ENCODE peak calls at places on chromosome 22, in ten cellular contexts. K is cardiac muscle cell; O is tibial artery; H is sigmoid colon; L is endodermal cell; F is CD4-positive, alpha-beta T cell; E is HepG2; B is pancreas; P is breast epithelium; Q is adrenal gland. U is an unnamed sample.

GRCh38 chr22:48241658-48242057 is 1479.2 kb downstream of the TBC1D22A start:
- DNase-seq in K (no peak), L (no peak), O (no peak), B (no peak), E (no peak), H (no peak), P (no peak), Q (no peak), F (no peak), U (no peak)

GRCh38 chr22:47355388-47355725 is 592.9 kb downstream of the TBC1D22A start:
- DNase-seq in E (no peak), P (no peak), H (no peak), F (no peak), K (no peak), B (no peak), Q (no peak), O (no peak), L (peak; percentile 11), U (peak; percentile 20)

GRCh38 chr22:38799265-38800002 is 5.5 kb upstream of the DNAL4 start:
- DNase-seq in Q (no peak), O (no peak), E (no peak), L (no peak), F (no peak), P (no peak), B (no peak), H (peak; percentile 18), K (peak; percentile 85), U (no peak)

GRCh38 chr22:20591660-20592310 is 84.4 kb downstream of the MED15 start:
- DNase-seq in K (peak; percentile 73), B (no peak), Q (no peak), H (no peak), L (peak; percentile 81), O (no peak), E (peak; percentile 45), P (no peak), F (no peak), U (no peak)

GRCh38 chr22:40757071-40757470 is 62.1 kb downstream of the SLC25A17 start:
- DNase-seq in Q (no peak), O (no peak), P (no peak), L (no peak), E (no peak), K (peak; percentile 16), B (no peak), H (no peak), F (no peak), U (no peak)

GRCh38 chr22:47422736-47423135 is 660.3 kb downstream of the TBC1D22A start:
- DNase-seq in L (no peak), O (no peak), K (no peak), Q (no peak), F (no peak), E (no peak), H (no peak), B (no peak), P (no peak), U (no peak)

GRCh38 chr22:32839776-32840571 is 38.5 kb downstream of the TIMP3 start:
- DNase-seq in P (no peak), K (peak; percentile 73), F (no peak), L (no peak), Q (peak; percentile 71), B (no peak), H (no peak), E (no peak), O (no peak), U (no peak)

GRCh38 chr22:21919526-21920307 is 32.9 kb downstream of the PPM1F start:
- DNase-seq in P (peak; percentile 57), B (no peak), L (no peak), E (no peak), H (no peak), F (no peak), Q (no peak), O (no peak), K (no peak), U (no peak)

GRCh38 chr22:23243859-23244689 is 63.8 kb downstream of the BCR start:
- DNase-seq in B (no peak), K (no peak), E (no peak), H (no peak), O (no peak), Q (no peak), F (no peak), L (no peak), P (no peak), U (no peak)

GRCh38 chr22:42074153-42074750 is at the start of gene PHETA2:
- DNase-seq in P (peak; percentile 42), K (peak; percentile 63), O (no peak), F (peak; percentile 49), B (peak; percentile 61), Q (no peak), L (peak; percentile 68), H (no peak), E (no peak), U (no peak)

GRCh38 chr22:36395922-36396321 is 8.2 kb upstream of the MYH9 start:
- DNase-seq in F (no peak), E (peak; percentile 34), Q (no peak), B (no peak), L (no peak), H (no peak), O (no peak), P (no peak), K (peak; percentile 74), U (no peak)

GRCh38 chr22:49930128-49930527 is 11.7 kb downstream of the CRELD2 start:
- DNase-seq in P (no peak), E (no peak), K (no peak), F (no peak), L (no peak), Q (peak; percentile 37), O (no peak), H (no peak), B (peak; percentile 47), U (no peak)
- H3K27ac ChIP-seq in P (no peak overlapping the region), E (no peak overlapping the region), K (no peak overlapping the region), F (no peak overlapping the region), L (no peak overlapping the region), Q (no peak overlapping the region), O (no peak overlapping the region), H (no peak overlapping the region), B (no peak overlapping the region), U (peak overlapping the region; percentile 84)

DNA sequence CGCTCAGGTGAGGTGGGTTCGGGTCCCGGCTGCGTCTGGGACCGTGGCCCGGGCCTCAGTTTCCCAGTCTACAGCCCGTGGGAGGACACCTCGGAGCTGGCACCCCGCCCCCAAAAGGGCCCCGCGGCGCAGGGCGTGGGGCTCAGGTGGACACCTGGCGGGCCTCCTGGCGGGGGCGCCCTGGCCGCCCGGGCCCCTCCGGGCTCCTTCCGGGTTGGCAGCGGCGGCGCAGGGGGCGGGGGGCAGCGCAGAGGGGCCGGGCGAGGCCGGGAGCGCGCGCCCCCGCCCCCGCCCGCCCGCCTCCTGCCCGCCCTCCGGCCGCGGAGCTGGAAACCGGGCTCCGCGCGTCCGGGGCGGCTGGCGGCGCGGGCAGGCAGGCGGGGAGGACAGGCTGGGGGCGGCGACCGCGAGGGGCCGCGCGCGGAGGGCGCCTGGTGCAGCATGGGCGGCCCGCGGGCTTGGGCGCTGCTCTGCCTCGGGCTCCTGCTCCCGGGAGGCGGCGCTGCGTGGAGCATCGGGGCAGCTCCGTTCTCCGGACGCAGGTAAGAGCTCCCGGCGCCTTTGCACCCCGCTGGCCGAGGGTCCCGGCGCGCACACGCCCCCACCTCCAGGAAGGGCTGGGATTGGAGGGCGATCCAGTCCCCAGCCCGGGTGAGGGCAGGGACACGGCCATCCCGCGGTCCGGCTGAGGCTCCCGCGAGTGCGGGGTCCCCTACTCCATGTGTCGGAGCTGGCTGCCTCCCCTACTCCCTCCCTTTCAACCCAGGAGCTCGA is at the start of gene EMID1:
- DNase-seq in O (no peak), B (peak; percentile 47), Q (no peak), K (peak; percentile 43), F (peak; percentile 10), H (peak; percentile 76), P (no peak), L (peak; percentile 85), E (no peak), U (no peak)
- TF ChIP-seq CTCF in O (no peak), B (no peak), Q (peak; percentile 13), K (no peak), F (no peak), H (no peak), P (no peak), L (peak; percentile 41), E (peak; percentile 59), U (no peak)

GRCh38 chr22:43951966-43952365 is 3.3 kb upstream of the SAMM50 start:
- DNase-seq in H (no peak), E (no peak), B (no peak), L (peak; percentile 67), Q (no peak), P (no peak), K (no peak), O (no peak), F (no peak), U (no peak)

GRCh38 chr22:43955040-43955882 is at the start of gene SAMM50:
- DNase-seq in H (peak; percentile 96), B (peak; percentile 88), F (peak; percentile 90), E (peak; percentile 87), O (peak; percentile 93), L (peak; percentile 96), K (peak; percentile 94), P (peak; percentile 88), Q (peak; percentile 89), U (peak; percentile 89)

GRCh38 chr22:43956383-43956782 is 1.1 kb downstream of the SAMM50 start:
- DNase-seq in F (no peak), E (peak; percentile 10), B (no peak), P (no peak), L (no peak), Q (no peak), O (no peak), H (no peak), K (peak; percentile 14), U (no peak)

GRCh38 chr22:43955883-43956286 is 643 bp downstream of the SAMM50 start:
- DNase-seq in F (no peak), K (peak; percentile 34), L (no peak), B (no peak), O (no peak), P (no peak), E (no peak), H (no peak), Q (no peak), U (no peak)

DNA sequence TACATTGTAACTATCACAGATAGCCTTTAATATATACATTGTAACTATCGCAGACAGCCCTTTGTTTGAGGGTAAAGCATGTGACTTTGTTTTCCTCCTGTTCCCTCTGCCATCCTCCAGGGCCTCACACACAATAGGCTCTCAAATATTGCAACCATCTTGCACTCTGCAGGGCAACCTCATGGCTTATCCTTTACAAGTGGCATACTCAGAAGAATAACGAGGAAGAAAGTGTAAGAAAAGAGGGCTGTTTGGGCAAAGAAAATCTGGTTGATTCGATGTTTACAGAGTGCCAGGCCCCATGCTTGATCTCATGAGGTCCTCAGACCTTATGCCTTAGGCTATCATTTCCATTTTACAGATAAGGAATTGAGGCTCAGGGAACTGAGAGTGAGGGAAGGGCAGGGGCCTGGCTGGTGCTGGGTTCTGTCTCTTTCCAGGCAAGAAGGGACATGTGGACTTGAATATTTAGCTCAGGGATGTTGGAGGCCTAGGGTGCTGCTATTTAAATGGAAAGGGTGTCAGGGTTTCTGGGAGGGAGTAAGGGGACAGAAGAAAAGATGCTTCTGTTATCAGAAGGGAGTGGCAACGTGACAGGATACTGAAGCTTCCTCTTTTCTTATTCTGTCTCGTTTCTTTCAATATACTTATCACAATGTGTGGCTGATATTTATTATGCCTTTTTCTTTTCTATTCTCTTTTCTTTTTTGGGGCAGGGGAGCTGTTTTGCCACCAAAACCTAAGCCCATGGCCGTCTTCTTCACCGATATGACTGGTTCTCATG is 1.1 kb upstream of the SAMM50 start:
- DNase-seq in K (no peak), F (no peak), B (no peak), E (no peak), L (no peak), O (no peak), P (no peak), H (no peak), Q (no peak), U (no peak)
- H3K27ac ChIP-seq in K (no peak overlapping the region), F (no peak overlapping the region), B (no peak overlapping the region), E (no peak overlapping the region), L (no peak overlapping the region), O (peak overlapping the region; percentile 81), P (no peak overlapping the region), H (peak overlapping the region; percentile 89), Q (no peak overlapping the region), U (no peak overlapping the region)

GRCh38 chr22:17547995-17548755 is 15.1 kb upstream of the SLC25A18 start:
- DNase-seq in Q (no peak), F (no peak), B (no peak), L (no peak), P (no peak), K (no peak), O (no peak), H (no peak), E (no peak), U (no peak)
- TF ChIP-seq CTCF in Q (no peak), F (no peak), B (no peak), L (no peak), P (no peak), K (no peak), O (no peak), H (no peak), E (no peak), U (no peak)